ENCODE peak calls at places on chromosomes 7 and 10, in seven cellular contexts. B, P, Y, W, V, A and N are unnamed samples.

GRCh38 chr10:3323865-3324498 is 151.4 kb upstream of the PITRM1 start:
- DNase-seq in B (no peak), P (no peak), V (no peak), W (no peak), A (no peak), Y (peak), N (no peak)

GRCh38 chr7:35993663-35994622 is 159.1 kb upstream of the EEPD1 start:
- DNase-seq in V (no peak), B (no peak), A (no peak), P (no peak), W (no peak), Y (peak), N (no peak)

GRCh38 chr7:40810274-40810673 is 675.5 kb downstream of the SUGCT start:
- DNase-seq in Y (no peak), A (no peak), W (no peak), B (no peak), P (no peak), V (no peak), N (no peak)

GRCh38 chr10:62852961-62853702 is 37.0 kb upstream of the EGR2 start:
- DNase-seq in P (no peak), V (no peak), Y (no peak), B (no peak), A (no peak), W (no peak), N (no peak)

GRCh38 chr10:28089467-28089866 is 90.6 kb upstream of the ODAD2 start:
- DNase-seq in A (no peak), V (no peak), B (no peak), W (no peak), Y (peak), P (no peak), N (no peak)

GRCh38 chr10:95517536-95518454 is 43.4 kb downstream of the SORBS1 start:
- DNase-seq in B (peak), Y (no peak), W (no peak), V (no peak), P (no peak), A (no peak), N (peak)

GRCh38 chr10:71039551-71039950 is 151.2 kb upstream of the PCBD1 start:
- DNase-seq in W (no peak), B (no peak), V (no peak), Y (no peak), P (no peak), A (no peak), N (no peak)

GRCh38 chr10:84715911-84716310 is 387.5 kb downstream of the CCSER2 start:
- DNase-seq in B (peak), A (no peak), V (no peak), P (no peak), W (peak), Y (peak), N (no peak)

GRCh38 chr7:155414508-155414907 is 43.4 kb upstream of the EN2 start:
- DNase-seq in V (no peak), A (no peak), W (no peak), B (no peak), P (no peak), Y (no peak), N (no peak)

GRCh38 chr7:20307901-20308300 is 22.8 kb upstream of the ITGB8 start:
- DNase-seq in P (no peak), Y (no peak), A (no peak), B (no peak), V (no peak), W (no peak), N (no peak)

GRCh38 chr10:14535497-14536199 is 204.9 kb upstream of the FRMD4A start:
- DNase-seq in Y (no peak), B (no peak), A (no peak), V (no peak), W (no peak), P (no peak), N (no peak)

GRCh38 chr10:63522129-63522687 is 1.0 kb downstream of the REEP3 start:
- DNase-seq in P (no peak), B (peak), Y (no peak), A (no peak), V (no peak), W (no peak), N (no peak)

GRCh38 chr7:137959987-137960386 is 41.9 kb downstream of the CREB3L2 start:
- DNase-seq in V (no peak), W (no peak), Y (no peak), A (no peak), B (no peak), P (no peak), N (no peak)

GRCh38 chr7:74356589-74357315 is 67.5 kb downstream of the CLIP2 start:
- DNase-seq in Y (no peak), A (no peak), V (no peak), W (no peak), P (no peak), B (no peak), N (no peak)

GRCh38 chr7:21850531-21851285 is 95.0 kb downstream of the CDCA7L start:
- DNase-seq in Y (no peak), V (no peak), W (no peak), P (no peak), A (no peak), B (no peak), N (no peak)

GRCh38 chr7:130912086-130912909 is 178.3 kb upstream of the KLF14 start:
- DNase-seq in P (no peak), V (no peak), Y (peak), W (no peak), B (no peak), A (no peak), N (no peak)

GRCh38 chr7:102273749-102274712 is 12.6 kb upstream of the SH2B2 start:
- DNase-seq in A (no peak), W (no peak), Y (peak), V (no peak), P (no peak), B (no peak), N (no peak)

GRCh38 chr10:52479567-52479966 is 165.5 kb downstream of the DKK1 start:
- DNase-seq in A (no peak), V (no peak), Y (peak), B (no peak), W (no peak), P (no peak), N (no peak)

GRCh38 chr10:81995254-81995653 is 120.3 kb downstream of the NRG3 start:
- DNase-seq in V (no peak), A (no peak), Y (no peak), W (no peak), B (no peak), P (no peak), N (no peak)

GRCh38 chr7:55420535-55420934 is 55.4 kb downstream of the LANCL2 start:
- DNase-seq in A (no peak), Y (no peak), W (no peak), P (no peak), V (no peak), B (no peak), N (no peak)

GRCh38 chr7:17781491-17782215 is 158.6 kb downstream of the SNX13 start:
- DNase-seq in W (no peak), Y (peak), V (no peak), B (peak), A (no peak), P (no peak), N (no peak)

GRCh38 chr10:4067552-4068254 is 282.7 kb upstream of the KLF6 start:
- DNase-seq in W (no peak), B (no peak), V (no peak), Y (no peak), A (no peak), P (no peak), N (no peak)

GRCh38 chr10:113853577-113854018 is 284 bp downstream of the DCLRE1A start:
- DNase-seq in Y (no peak), A (no peak), V (no peak), W (no peak), P (no peak), B (no peak), N (peak)

GRCh38 chr10:60718891-60719290 is 59.4 kb upstream of the CDK1 start:
- DNase-seq in P (no peak), W (no peak), B (no peak), Y (peak), A (no peak), V (no peak), N (no peak)

GRCh38 chr10:99850767-99851127 is 68.3 kb downstream of the ABCC2 start:
- DNase-seq in V (no peak), A (no peak), W (no peak), Y (no peak), P (no peak), B (no peak), N (no peak)

GRCh38 chr10:114374141-114374791 is 30.0 kb downstream of the AFAP1L2 start:
- DNase-seq in B (no peak), W (no peak), A (peak), P (no peak), Y (no peak), V (no peak), N (peak)

GRCh38 chr10:127797339-127797738 is 60.4 kb downstream of the FOXI2 start:
- DNase-seq in W (no peak), V (no peak), Y (no peak), A (peak), B (no peak), P (no peak), N (no peak)

GRCh38 chr10:21943633-21944265 is 59.8 kb downstream of the DNAJC1 start:
- DNase-seq in B (no peak), A (no peak), W (no peak), P (no peak), Y (peak), V (no peak), N (no peak)

GRCh38 chr10:72126184-72126871 is 38.0 kb upstream of the SPOCK2 start:
- DNase-seq in A (no peak), V (no peak), P (no peak), W (no peak), B (peak), Y (peak), N (no peak)

GRCh38 chr10:17249820-17250219 is 21.8 kb downstream of the VIM start:
- DNase-seq in B (no peak), P (no peak), Y (no peak), W (no peak), V (no peak), A (no peak), N (no peak)

GRCh38 chr7:12719141-12719919 is 31.9 kb downstream of the ARL4A start:
- DNase-seq in V (no peak), Y (peak), A (no peak), P (no peak), W (no peak), B (no peak), N (no peak)

GRCh38 chr10:38070501-38070900 is 23.6 kb upstream of the ZNF37A start:
- DNase-seq in P (no peak), V (no peak), W (no peak), Y (no peak), A (no peak), B (no peak), N (no peak)

GRCh38 chr7:28102778-28103177 is 77.8 kb downstream of the JAZF1 start:
- DNase-seq in W (no peak), B (no peak), P (no peak), A (no peak), V (no peak), Y (peak), N (no peak)

GRCh38 chr7:75536491-75536890 is 44.4 kb downstream of the SPDYE5 start:
- DNase-seq in A (no peak), P (no peak), V (no peak), B (no peak), Y (no peak), W (no peak), N (no peak)

GRCh38 chr10:33483124-33483794 is 148.8 kb upstream of the NRP1 start:
- DNase-seq in P (no peak), V (no peak), A (no peak), W (no peak), B (no peak), Y (no peak), N (no peak)

GRCh38 chr7:8152489-8153192 is 109.3 kb downstream of the ICA1 start:
- DNase-seq in Y (no peak), A (no peak), W (no peak), P (no peak), B (no peak), V (no peak), N (no peak)

GRCh38 chr10:132987671-132988571 is 45.6 kb upstream of the CFAP46 start:
- DNase-seq in A (no peak), Y (no peak), B (peak), P (no peak), W (no peak), V (peak), N (no peak)

GRCh38 chr10:34565934-34566333 is 249.2 kb downstream of the PARD3 start:
- DNase-seq in P (no peak), V (no peak), A (no peak), Y (no peak), W (no peak), B (no peak), N (no peak)